ENCODE peak calls at places on chromosomes 3 and 15, in seven cellular contexts. One of them, this sample, is unnamed.

GRCh38 chr15:75368689-75369239 is 357 bp upstream of the MAN2C1 start:
- DNase-seq in H9: no peak
- DNase-seq in psoas muscle: no peak
- DNase-seq in left ventricle myocardium inferior: no peak
- DNase-seq in ovary: no peak
- DNase-seq in fibroblast of lung: peak; percentile 19
- DNase-seq in foreskin keratinocyte: no peak
- DNase-seq in this sample: no peak

GRCh38 chr3:105821433-105821832 is 47.4 kb downstream of the CBLB start:
- DNase-seq in ovary: no peak
- DNase-seq in left ventricle myocardium inferior: no peak
- DNase-seq in H9: no peak
- DNase-seq in foreskin keratinocyte: no peak
- DNase-seq in psoas muscle: no peak
- DNase-seq in fibroblast of lung: no peak
- DNase-seq in this sample: no peak

GRCh38 chr15:67815036-67815592 is 10.2 kb upstream of the SKOR1 start:
- DNase-seq in H9: no peak
- DNase-seq in fibroblast of lung: no peak
- DNase-seq in foreskin keratinocyte: no peak
- DNase-seq in psoas muscle: no peak
- DNase-seq in left ventricle myocardium inferior: no peak
- DNase-seq in ovary: no peak
- DNase-seq in this sample: no peak

GRCh38 chr15:29538110-29538509 is 268.5 kb upstream of the NSMCE3 start:
- DNase-seq in fibroblast of lung: no peak
- DNase-seq in ovary: no peak
- DNase-seq in psoas muscle: no peak
- DNase-seq in foreskin keratinocyte: no peak
- DNase-seq in H9: no peak
- DNase-seq in left ventricle myocardium inferior: no peak
- DNase-seq in this sample: no peak

GRCh38 chr3:41893977-41894376 is 67.9 kb downstream of the ULK4 start:
- DNase-seq in fibroblast of lung: peak; percentile 52
- DNase-seq in ovary: no peak
- DNase-seq in H9: no peak
- DNase-seq in left ventricle myocardium inferior: no peak
- DNase-seq in psoas muscle: no peak
- DNase-seq in foreskin keratinocyte: peak; percentile 42
- DNase-seq in this sample: no peak

GRCh38 chr15:90000175-90000923 is 775 bp upstream of the ZNF710 start:
- DNase-seq in psoas muscle: peak; percentile 46
- DNase-seq in left ventricle myocardium inferior: no peak
- DNase-seq in ovary: peak; percentile 50
- DNase-seq in fibroblast of lung: peak; percentile 30
- DNase-seq in H9: no peak
- DNase-seq in foreskin keratinocyte: peak; percentile 24
- DNase-seq in this sample: peak; percentile 88

GRCh38 chr3:151282921-151283320 is 4.6 kb upstream of the P2RY14 start:
- DNase-seq in fibroblast of lung: peak; percentile 49
- DNase-seq in left ventricle myocardium inferior: no peak
- DNase-seq in H9: no peak
- DNase-seq in psoas muscle: no peak
- DNase-seq in ovary: no peak
- DNase-seq in foreskin keratinocyte: peak; percentile 48
- DNase-seq in this sample: no peak

GRCh38 chr3:172982731-172983364 is 158.2 kb downstream of the SPATA16 start:
- DNase-seq in left ventricle myocardium inferior: no peak
- DNase-seq in foreskin keratinocyte: no peak
- DNase-seq in psoas muscle: no peak
- DNase-seq in H9: no peak
- DNase-seq in fibroblast of lung: no peak
- DNase-seq in ovary: no peak
- DNase-seq in this sample: no peak

GRCh38 chr3:78414261-78414660 is 1353.5 kb downstream of the ROBO1 start:
- DNase-seq in left ventricle myocardium inferior: no peak
- DNase-seq in H9: no peak
- DNase-seq in ovary: no peak
- DNase-seq in foreskin keratinocyte: no peak
- DNase-seq in fibroblast of lung: no peak
- DNase-seq in psoas muscle: no peak
- DNase-seq in this sample: no peak

GRCh38 chr3:29759021-29759359 is 478.1 kb downstream of the RBMS3 start:
- DNase-seq in psoas muscle: no peak
- DNase-seq in left ventricle myocardium inferior: no peak
- DNase-seq in foreskin keratinocyte: no peak
- DNase-seq in H9: no peak
- DNase-seq in fibroblast of lung: no peak
- DNase-seq in ovary: no peak
- DNase-seq in this sample: no peak

GRCh38 chr3:64049832-64050231 is 26.5 kb upstream of the PSMD6 start:
- DNase-seq in H9: peak; percentile 51
- DNase-seq in left ventricle myocardium inferior: no peak
- DNase-seq in foreskin keratinocyte: no peak
- DNase-seq in fibroblast of lung: no peak
- DNase-seq in psoas muscle: no peak
- DNase-seq in ovary: no peak
- DNase-seq in this sample: no peak

GRCh38 chr3:42526616-42527367 is 24.3 kb downstream of the VIPR1 start:
- DNase-seq in H9: no peak
- DNase-seq in left ventricle myocardium inferior: no peak
- DNase-seq in foreskin keratinocyte: no peak
- DNase-seq in ovary: no peak
- DNase-seq in psoas muscle: no peak
- DNase-seq in fibroblast of lung: no peak
- DNase-seq in this sample: no peak

GRCh38 chr3:28745436-28745835 is 396.8 kb upstream of the AZI2 start:
- DNase-seq in left ventricle myocardium inferior: no peak
- DNase-seq in ovary: no peak
- DNase-seq in H9: no peak
- DNase-seq in psoas muscle: no peak
- DNase-seq in fibroblast of lung: peak; percentile 34
- DNase-seq in foreskin keratinocyte: peak; percentile 69
- DNase-seq in this sample: no peak

GRCh38 chr3:14204605-14205284 is 26.1 kb downstream of the LSM3 start:
- DNase-seq in psoas muscle: no peak
- DNase-seq in ovary: no peak
- DNase-seq in foreskin keratinocyte: no peak
- DNase-seq in fibroblast of lung: peak; percentile 68
- DNase-seq in left ventricle myocardium inferior: no peak
- DNase-seq in H9: no peak
- DNase-seq in this sample: no peak

GRCh38 chr15:47820780-47821319 is 103.5 kb downstream of the SEMA6D start:
- DNase-seq in ovary: no peak
- DNase-seq in foreskin keratinocyte: peak; percentile 87
- DNase-seq in H9: no peak
- DNase-seq in fibroblast of lung: peak; percentile 93
- DNase-seq in psoas muscle: no peak
- DNase-seq in left ventricle myocardium inferior: no peak
- DNase-seq in this sample: no peak

GRCh38 chr3:131716007-131716406 is 213.2 kb upstream of the MRPL3 start:
- DNase-seq in H9: no peak
- DNase-seq in ovary: no peak
- DNase-seq in foreskin keratinocyte: no peak
- DNase-seq in left ventricle myocardium inferior: no peak
- DNase-seq in fibroblast of lung: no peak
- DNase-seq in psoas muscle: no peak
- DNase-seq in this sample: no peak

GRCh38 chr15:44029003-44029402 is 166.1 kb downstream of the FRMD5 start:
- DNase-seq in foreskin keratinocyte: no peak
- DNase-seq in H9: no peak
- DNase-seq in left ventricle myocardium inferior: no peak
- DNase-seq in psoas muscle: no peak
- DNase-seq in ovary: no peak
- DNase-seq in fibroblast of lung: peak; percentile 13
- DNase-seq in this sample: no peak

GRCh38 chr3:13607821-13608620 is 59.1 kb downstream of the FBLN2 start:
- DNase-seq in psoas muscle: no peak
- DNase-seq in ovary: no peak
- DNase-seq in H9: no peak
- DNase-seq in foreskin keratinocyte: no peak
- DNase-seq in left ventricle myocardium inferior: no peak
- DNase-seq in fibroblast of lung: no peak
- DNase-seq in this sample: peak; percentile 33

GRCh38 chr15:35686347-35686746 is 140.4 kb upstream of the DPH6 start:
- DNase-seq in fibroblast of lung: no peak
- DNase-seq in ovary: no peak
- DNase-seq in left ventricle myocardium inferior: no peak
- DNase-seq in H9: no peak
- DNase-seq in psoas muscle: no peak
- DNase-seq in foreskin keratinocyte: no peak
- DNase-seq in this sample: no peak

GRCh38 chr15:61115679-61116078 is 113.4 kb downstream of the RORA start:
- DNase-seq in H9: no peak
- DNase-seq in ovary: no peak
- DNase-seq in psoas muscle: no peak
- DNase-seq in fibroblast of lung: peak; percentile 51
- DNase-seq in foreskin keratinocyte: peak; percentile 7
- DNase-seq in left ventricle myocardium inferior: no peak
- DNase-seq in this sample: no peak

GRCh38 chr15:78830514-78831228 is 19.4 kb upstream of the ADAMTS7 start:
- DNase-seq in H9: peak; percentile 63
- DNase-seq in ovary: no peak
- DNase-seq in foreskin keratinocyte: no peak
- DNase-seq in left ventricle myocardium inferior: no peak
- DNase-seq in fibroblast of lung: no peak
- DNase-seq in psoas muscle: no peak
- DNase-seq in this sample: no peak

GRCh38 chr15:40511093-40511471 is 40.3 kb downstream of the CHST14 start:
- DNase-seq in psoas muscle: no peak
- DNase-seq in foreskin keratinocyte: peak; percentile 7
- DNase-seq in H9: no peak
- DNase-seq in ovary: peak; percentile 42
- DNase-seq in fibroblast of lung: no peak
- DNase-seq in left ventricle myocardium inferior: no peak
- DNase-seq in this sample: no peak

GRCh38 chr3:124315215-124316033 is 323.5 kb upstream of the ROPN1 start:
- DNase-seq in foreskin keratinocyte: peak; percentile 2
- DNase-seq in fibroblast of lung: peak; percentile 74
- DNase-seq in psoas muscle: no peak
- DNase-seq in left ventricle myocardium inferior: no peak
- DNase-seq in H9: no peak
- DNase-seq in ovary: no peak
- DNase-seq in this sample: no peak

GRCh38 chr15:41011055-41011815 is 58.0 kb downstream of the CHAC1 start:
- DNase-seq in foreskin keratinocyte: no peak
- DNase-seq in left ventricle myocardium inferior: no peak
- DNase-seq in H9: no peak
- DNase-seq in fibroblast of lung: no peak
- DNase-seq in ovary: no peak
- DNase-seq in psoas muscle: no peak
- DNase-seq in this sample: no peak

DNA sequence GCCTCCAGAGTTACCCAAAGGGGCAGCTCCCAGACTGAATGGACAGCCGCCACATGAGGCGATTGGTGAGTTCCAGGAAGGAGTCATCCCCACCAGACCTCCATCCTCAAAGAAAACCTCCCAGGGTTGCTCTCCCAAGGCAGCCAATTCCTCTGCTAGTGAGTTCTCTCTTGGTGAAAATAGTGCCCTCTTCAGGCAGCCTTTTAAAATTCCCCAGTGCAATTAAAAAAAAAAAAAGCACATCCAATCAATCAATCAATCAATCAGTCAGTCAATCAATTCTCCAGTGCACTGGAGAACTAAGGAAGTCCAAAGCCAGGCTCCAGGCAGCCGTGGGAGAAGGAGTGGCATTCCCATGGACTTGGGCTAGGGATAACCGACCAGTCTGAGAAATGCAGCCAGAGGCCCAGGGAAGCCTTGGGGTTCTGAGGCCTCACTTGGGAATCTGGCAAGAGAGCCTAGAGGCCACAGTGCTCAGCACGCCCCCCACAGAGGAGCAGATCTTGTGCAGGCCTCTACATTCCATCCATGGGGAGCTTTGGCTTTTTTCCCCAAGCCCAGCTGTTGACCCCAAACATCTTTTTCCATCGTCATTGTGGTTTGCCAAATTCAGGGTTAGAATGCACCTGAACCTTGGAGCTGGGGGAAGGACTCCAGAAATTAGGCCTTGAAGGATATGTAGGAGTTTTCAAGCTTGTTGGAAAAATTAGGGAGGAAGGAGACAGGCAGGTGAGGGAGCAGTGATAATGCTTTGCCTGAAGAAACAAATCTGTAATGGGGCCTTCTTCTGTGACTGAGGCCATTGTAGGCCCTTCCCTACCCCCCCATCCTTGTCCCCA is 4.8 kb downstream of the PAQR5 start:
- DNase-seq in left ventricle myocardium inferior: no peak
- DNase-seq in fibroblast of lung: peak; percentile 7
- DNase-seq in foreskin keratinocyte: no peak
- DNase-seq in psoas muscle: no peak
- DNase-seq in ovary: no peak
- DNase-seq in H9: no peak
- DNase-seq in this sample: no peak
- TF ChIP-seq CTCF in left ventricle myocardium inferior: peak; percentile 17
- TF ChIP-seq CTCF in fibroblast of lung: no peak
- TF ChIP-seq CTCF in foreskin keratinocyte: peak; percentile 46
- TF ChIP-seq CTCF in psoas muscle: no peak
- TF ChIP-seq CTCF in ovary: no peak
- TF ChIP-seq CTCF in H9: peak; percentile 65
- TF ChIP-seq CTCF in this sample: no peak

GRCh38 chr3:156533205-156533604 is 21.7 kb downstream of the SSR3 start:
- DNase-seq in left ventricle myocardium inferior: no peak
- DNase-seq in psoas muscle: no peak
- DNase-seq in H9: no peak
- DNase-seq in fibroblast of lung: peak; percentile 54
- DNase-seq in ovary: no peak
- DNase-seq in foreskin keratinocyte: no peak
- DNase-seq in this sample: no peak
- H3K27ac ChIP-seq in left ventricle myocardium inferior: peak overlapping the region; percentile 79
- H3K27ac ChIP-seq in psoas muscle: no peak overlapping the region
- H3K27ac ChIP-seq in H9: no peak overlapping the region
- H3K27ac ChIP-seq in fibroblast of lung: no peak overlapping the region
- H3K27ac ChIP-seq in ovary: no peak overlapping the region
- H3K27ac ChIP-seq in foreskin keratinocyte: no peak overlapping the region
- H3K27ac ChIP-seq in this sample: no peak overlapping the region

GRCh38 chr15:71294251-71294635 is 179.0 kb downstream of the THSD4 start:
- DNase-seq in ovary: no peak
- DNase-seq in H9: no peak
- DNase-seq in psoas muscle: no peak
- DNase-seq in foreskin keratinocyte: no peak
- DNase-seq in left ventricle myocardium inferior: no peak
- DNase-seq in fibroblast of lung: no peak
- DNase-seq in this sample: no peak
- H3K4me1 ChIP-seq in ovary: no peaks in the 10 kb centered on the region
- H3K4me1 ChIP-seq in H9: no peaks in the 10 kb centered on the region
- H3K4me1 ChIP-seq in psoas muscle: peaks cover 10% of the 10 kb centered on the region
- H3K4me1 ChIP-seq in foreskin keratinocyte: peaks cover 27% of the 10 kb centered on the region
- H3K4me1 ChIP-seq in left ventricle myocardium inferior: peaks cover 43% of the 10 kb centered on the region
- H3K4me1 ChIP-seq in fibroblast of lung: peaks cover 22% of the 10 kb centered on the region
- H3K4me1 ChIP-seq in this sample: peaks cover 3% of the 10 kb centered on the region

DNA sequence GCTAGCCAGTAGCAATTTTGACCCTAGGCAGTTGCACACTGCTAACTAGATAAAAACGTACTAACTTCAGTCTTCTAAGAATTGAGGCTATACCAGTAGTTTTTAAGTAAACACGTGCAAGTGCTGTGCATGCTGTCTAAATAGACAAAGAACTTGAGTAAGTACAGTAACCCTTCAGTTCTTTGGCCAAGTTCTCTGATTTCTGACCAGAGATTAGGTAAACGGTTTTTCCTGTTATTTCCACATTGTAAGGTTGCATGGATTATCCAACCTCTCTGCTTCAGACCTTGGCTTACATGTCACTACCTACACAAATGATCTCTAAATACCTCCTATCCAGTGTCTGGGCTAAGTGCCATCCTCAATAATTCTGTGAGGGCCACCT is 892 bp upstream of the XXYLT1 start:
- DNase-seq in psoas muscle: no peak
- DNase-seq in ovary: no peak
- DNase-seq in H9: no peak
- DNase-seq in left ventricle myocardium inferior: no peak
- DNase-seq in fibroblast of lung: no peak
- DNase-seq in foreskin keratinocyte: no peak
- DNase-seq in this sample: no peak
- TF ChIP-seq CTCF in psoas muscle: no peak
- TF ChIP-seq CTCF in ovary: no peak
- TF ChIP-seq CTCF in H9: peak; percentile 14
- TF ChIP-seq CTCF in left ventricle myocardium inferior: peak; percentile 13
- TF ChIP-seq CTCF in fibroblast of lung: no peak
- TF ChIP-seq CTCF in foreskin keratinocyte: no peak
- TF ChIP-seq CTCF in this sample: no peak